ENCODE peak calls at places on chromosomes 12 and 14, in five cellular contexts. One of them, this sample, is unnamed.

GRCh38 chr12:1948883-1949282 is 30.4 kb upstream of the CACNA2D4 start:
- DNase-seq in HCT116: no peak
- DNase-seq in IMR-90: no peak
- DNase-seq in fibroblast of lung: no peak
- DNase-seq in neuronal stem cell: no peak
- DNase-seq in this sample: no peak

GRCh38 chr12:6816598-6816997 is 5.0 kb upstream of the GPR162 start:
- DNase-seq in HCT116: no peak
- DNase-seq in neuronal stem cell: no peak
- DNase-seq in IMR-90: no peak
- DNase-seq in fibroblast of lung: no peak
- DNase-seq in this sample: no peak

GRCh38 chr14:68634346-68634745 is 158.5 kb downstream of the ZFP36L1 start:
- DNase-seq in IMR-90: no peak
- DNase-seq in HCT116: no peak
- DNase-seq in fibroblast of lung: no peak
- DNase-seq in neuronal stem cell: no peak
- DNase-seq in this sample: no peak

GRCh38 chr14:100332797-100333196 is 9.7 kb downstream of the SLC25A47 start:
- DNase-seq in fibroblast of lung: no peak
- DNase-seq in IMR-90: no peak
- DNase-seq in neuronal stem cell: no peak
- DNase-seq in HCT116: no peak
- DNase-seq in this sample: no peak

GRCh38 chr12:113461666-113462065 is 10.0 kb downstream of the LHX5 start:
- DNase-seq in neuronal stem cell: peak; percentile 17
- DNase-seq in fibroblast of lung: no peak
- DNase-seq in IMR-90: no peak
- DNase-seq in HCT116: peak; percentile 29
- DNase-seq in this sample: peak; percentile 18

GRCh38 chr12:99736760-99737159 is 89.2 kb downstream of the GARIN6 start:
- DNase-seq in neuronal stem cell: no peak
- DNase-seq in fibroblast of lung: no peak
- DNase-seq in IMR-90: no peak
- DNase-seq in HCT116: no peak
- DNase-seq in this sample: no peak

GRCh38 chr14:72731252-72732020 is 162.5 kb downstream of the DPF3 start:
- DNase-seq in HCT116: no peak
- DNase-seq in IMR-90: no peak
- DNase-seq in fibroblast of lung: no peak
- DNase-seq in neuronal stem cell: no peak
- DNase-seq in this sample: no peak

GRCh38 chr14:81219821-81220487 is 805 bp downstream of the GTF2A1 start:
- DNase-seq in neuronal stem cell: no peak
- DNase-seq in fibroblast of lung: peak; percentile 19
- DNase-seq in HCT116: no peak
- DNase-seq in IMR-90: peak; percentile 7
- DNase-seq in this sample: peak; percentile 36

GRCh38 chr14:61132336-61132735 is 148.8 kb downstream of the TMEM30B start:
- DNase-seq in HCT116: no peak
- DNase-seq in IMR-90: peak; percentile 62
- DNase-seq in neuronal stem cell: no peak
- DNase-seq in fibroblast of lung: peak; percentile 62
- DNase-seq in this sample: no peak

DNA sequence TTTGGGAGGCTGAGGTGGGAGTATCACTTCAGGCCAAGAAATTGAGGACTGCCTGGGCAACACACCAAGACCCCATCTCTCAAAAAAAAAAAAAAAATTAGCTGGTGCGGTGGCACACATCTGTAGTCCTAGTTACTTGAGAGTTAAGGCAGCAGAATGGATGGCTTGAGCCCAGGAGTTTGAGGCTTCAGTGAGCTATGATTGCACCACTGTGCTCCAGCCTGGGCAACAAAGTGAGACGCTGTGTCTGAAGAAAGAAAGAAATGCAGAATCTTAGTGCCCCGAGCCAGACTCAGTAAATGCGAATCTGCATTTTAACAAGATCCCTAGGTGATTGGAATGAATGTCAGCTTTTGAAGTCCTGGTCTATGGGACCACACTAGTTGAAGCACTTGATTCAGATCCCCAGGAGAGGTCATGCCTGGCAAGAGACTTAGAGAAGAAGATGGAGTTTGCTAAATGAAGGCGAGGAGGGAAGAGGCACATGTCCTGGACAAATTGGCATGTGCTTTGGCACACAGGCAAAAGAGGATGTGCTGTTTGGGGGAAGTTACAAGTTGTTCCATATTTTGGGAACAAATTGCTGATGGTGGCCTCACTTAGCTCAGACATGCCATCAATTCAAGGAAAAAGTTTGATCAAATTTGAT is 56.6 kb downstream of the DRAM1 start:
- DNase-seq in IMR-90: no peak
- DNase-seq in fibroblast of lung: no peak
- DNase-seq in neuronal stem cell: no peak
- DNase-seq in HCT116: no peak
- DNase-seq in this sample: no peak
- H3K9ac ChIP-seq in IMR-90: no peak overlapping the region
- H3K9ac ChIP-seq in fibroblast of lung: no peak overlapping the region
- H3K9ac ChIP-seq in neuronal stem cell: no peak overlapping the region
- H3K9ac ChIP-seq in HCT116: no peak overlapping the region
- H3K9ac ChIP-seq in this sample: no peak overlapping the region

GRCh38 chr12:111444314-111444705 is 38.6 kb downstream of the SH2B3 start:
- DNase-seq in IMR-90: no peak
- DNase-seq in fibroblast of lung: peak; percentile 69
- DNase-seq in HCT116: no peak
- DNase-seq in neuronal stem cell: no peak
- DNase-seq in this sample: peak; percentile 34
- H3K9ac ChIP-seq in IMR-90: no peak overlapping the region
- H3K9ac ChIP-seq in fibroblast of lung: no peak overlapping the region
- H3K9ac ChIP-seq in HCT116: no peak overlapping the region
- H3K9ac ChIP-seq in neuronal stem cell: no peak overlapping the region
- H3K9ac ChIP-seq in this sample: no peak overlapping the region

GRCh38 chr14:95445161-95445560 is 71.3 kb downstream of the SYNE3 start:
- DNase-seq in fibroblast of lung: no peak
- DNase-seq in neuronal stem cell: no peak
- DNase-seq in HCT116: no peak
- DNase-seq in IMR-90: no peak
- DNase-seq in this sample: no peak
- H3K9ac ChIP-seq in fibroblast of lung: no peak overlapping the region
- H3K9ac ChIP-seq in neuronal stem cell: no peak overlapping the region
- H3K9ac ChIP-seq in HCT116: no peak overlapping the region
- H3K9ac ChIP-seq in IMR-90: no peak overlapping the region
- H3K9ac ChIP-seq in this sample: no peak overlapping the region

GRCh38 chr14:102187583-102188001 is 47.9 kb downstream of the WDR20 start:
- DNase-seq in neuronal stem cell: no peak
- DNase-seq in IMR-90: no peak
- DNase-seq in HCT116: no peak
- DNase-seq in fibroblast of lung: no peak
- DNase-seq in this sample: no peak
- H3K9ac ChIP-seq in neuronal stem cell: no peak overlapping the region
- H3K9ac ChIP-seq in IMR-90: no peak overlapping the region
- H3K9ac ChIP-seq in HCT116: peak overlapping the region; percentile 26
- H3K9ac ChIP-seq in fibroblast of lung: no peak overlapping the region
- H3K9ac ChIP-seq in this sample: no peak overlapping the region

DNA sequence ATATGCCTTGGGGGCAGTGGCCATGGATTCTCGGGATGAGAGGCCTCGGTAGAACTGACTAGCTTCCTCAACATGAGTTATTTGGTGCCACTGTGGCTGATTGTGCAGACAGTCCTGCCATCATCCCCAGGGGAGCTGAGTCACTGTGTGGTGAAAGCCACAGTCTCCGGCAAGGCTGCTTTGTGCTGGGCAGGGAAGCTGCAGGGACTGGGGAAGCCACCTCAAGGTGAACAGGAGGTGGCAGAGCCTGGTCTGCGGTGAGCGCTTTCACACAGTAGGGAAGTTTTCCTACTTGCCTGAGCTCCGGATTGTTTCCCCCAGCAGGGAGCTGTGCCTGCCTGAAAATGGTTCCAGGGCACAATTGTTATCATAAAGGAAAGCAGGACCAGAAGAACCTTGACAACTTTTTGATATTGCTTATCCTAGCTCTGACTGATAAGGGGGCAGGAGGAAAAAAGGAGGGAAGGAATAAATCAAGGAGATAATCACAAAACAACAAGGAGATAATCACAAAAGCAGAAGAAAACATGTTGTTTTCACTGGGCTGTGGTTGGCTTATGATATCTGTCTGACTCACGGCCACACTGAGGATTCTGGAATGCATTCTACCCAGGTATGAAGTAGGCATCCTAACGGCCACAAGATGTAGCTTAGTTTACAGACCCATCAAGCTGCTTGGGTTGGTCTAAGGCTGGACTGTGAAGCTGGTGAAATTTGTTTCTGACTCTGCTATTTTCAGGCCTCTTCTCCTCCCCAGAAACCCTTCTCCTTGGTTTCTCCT is 32.2 kb upstream of the GNG2 start:
- DNase-seq in IMR-90: peak; percentile 62
- DNase-seq in neuronal stem cell: no peak
- DNase-seq in HCT116: peak; percentile 44
- DNase-seq in fibroblast of lung: peak; percentile 72
- DNase-seq in this sample: peak; percentile 93
- H3K9ac ChIP-seq in IMR-90: no peak overlapping the region
- H3K9ac ChIP-seq in neuronal stem cell: no peak overlapping the region
- H3K9ac ChIP-seq in HCT116: no peak overlapping the region
- H3K9ac ChIP-seq in fibroblast of lung: no peak overlapping the region
- H3K9ac ChIP-seq in this sample: no peak overlapping the region

DNA sequence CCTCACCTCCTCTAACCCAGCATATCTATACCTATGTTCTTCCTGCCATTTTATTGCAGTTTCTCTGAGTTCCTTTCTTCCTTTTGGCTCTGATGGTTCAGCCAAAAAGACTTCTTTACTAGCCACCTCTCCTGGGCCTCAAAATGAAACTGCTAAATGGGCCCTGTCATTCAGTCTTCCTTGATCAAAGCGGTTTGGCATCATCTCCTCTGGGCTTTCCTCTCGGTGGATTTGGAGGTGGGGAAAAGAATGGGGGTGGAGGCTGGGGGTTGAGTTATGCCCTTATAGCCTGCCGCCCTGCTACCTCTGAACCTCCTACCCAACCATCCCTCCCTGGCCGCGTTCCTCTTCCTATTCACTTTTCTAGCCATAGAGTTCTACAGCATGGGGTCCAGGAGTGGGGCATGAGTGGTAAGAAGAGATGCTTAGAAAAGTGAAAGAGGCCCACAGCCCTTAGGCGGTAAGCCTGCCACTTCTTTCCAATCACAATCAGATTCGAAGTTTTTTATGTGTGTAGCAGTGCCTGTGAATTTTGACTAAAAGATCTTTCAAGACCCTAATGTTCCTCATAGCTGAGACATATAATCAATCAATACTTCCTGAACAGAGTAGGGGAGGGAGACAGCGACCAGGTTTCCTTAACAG is 2.5 kb downstream of the AJUBA start:
- DNase-seq in HCT116: no peak
- DNase-seq in fibroblast of lung: no peak
- DNase-seq in IMR-90: no peak
- DNase-seq in neuronal stem cell: no peak
- DNase-seq in this sample: no peak
- H3K9ac ChIP-seq in HCT116: peak overlapping the region; percentile 90
- H3K9ac ChIP-seq in fibroblast of lung: no peak overlapping the region
- H3K9ac ChIP-seq in IMR-90: peak overlapping the region; percentile 90
- H3K9ac ChIP-seq in neuronal stem cell: peak overlapping the region; percentile 82
- H3K9ac ChIP-seq in this sample: peak overlapping the region; percentile 77

GRCh38 chr14:64012720-64013119 is 159.9 kb downstream of the SYNE2 start:
- DNase-seq in neuronal stem cell: no peak
- DNase-seq in IMR-90: no peak
- DNase-seq in HCT116: no peak
- DNase-seq in fibroblast of lung: no peak
- DNase-seq in this sample: no peak
- H3K9ac ChIP-seq in neuronal stem cell: no peak overlapping the region
- H3K9ac ChIP-seq in IMR-90: no peak overlapping the region
- H3K9ac ChIP-seq in HCT116: no peak overlapping the region
- H3K9ac ChIP-seq in fibroblast of lung: no peak overlapping the region
- H3K9ac ChIP-seq in this sample: no peak overlapping the region

GRCh38 chr14:95561001-95561412 is 26.2 kb downstream of the GLRX5 start:
- DNase-seq in fibroblast of lung: peak; percentile 69
- DNase-seq in neuronal stem cell: peak; percentile 93
- DNase-seq in IMR-90: peak; percentile 82
- DNase-seq in HCT116: peak; percentile 84
- DNase-seq in this sample: peak; percentile 86
- H3K9ac ChIP-seq in fibroblast of lung: no peak overlapping the region
- H3K9ac ChIP-seq in neuronal stem cell: no peak overlapping the region
- H3K9ac ChIP-seq in IMR-90: no peak overlapping the region
- H3K9ac ChIP-seq in HCT116: no peak overlapping the region
- H3K9ac ChIP-seq in this sample: no peak overlapping the region

GRCh38 chr12:18753481-18754117 is 15.7 kb downstream of the CAPZA3 start:
- DNase-seq in neuronal stem cell: peak; percentile 59
- DNase-seq in HCT116: no peak
- DNase-seq in fibroblast of lung: peak; percentile 8
- DNase-seq in IMR-90: peak; percentile 12
- DNase-seq in this sample: no peak

GRCh38 chr12:18751866-18752265 is 13.9 kb downstream of the CAPZA3 start:
- DNase-seq in fibroblast of lung: no peak
- DNase-seq in neuronal stem cell: peak; percentile 5
- DNase-seq in HCT116: no peak
- DNase-seq in IMR-90: no peak
- DNase-seq in this sample: no peak

GRCh38 chr12:18754118-18754707 is 16.3 kb downstream of the CAPZA3 start:
- DNase-seq in HCT116: no peak
- DNase-seq in neuronal stem cell: no peak
- DNase-seq in fibroblast of lung: no peak
- DNase-seq in IMR-90: no peak
- DNase-seq in this sample: no peak

GRCh38 chr12:18752280-18752920 is 14.5 kb downstream of the CAPZA3 start:
- DNase-seq in fibroblast of lung: peak; percentile 94
- DNase-seq in neuronal stem cell: no peak
- DNase-seq in HCT116: no peak
- DNase-seq in IMR-90: peak; percentile 95
- DNase-seq in this sample: no peak

GRCh38 chr12:18752947-18753346 is 15.0 kb downstream of the CAPZA3 start:
- DNase-seq in IMR-90: no peak
- DNase-seq in HCT116: no peak
- DNase-seq in fibroblast of lung: no peak
- DNase-seq in neuronal stem cell: peak; percentile 69
- DNase-seq in this sample: no peak
- H3K9ac ChIP-seq in IMR-90: no peak overlapping the region
- H3K9ac ChIP-seq in HCT116: no peak overlapping the region
- H3K9ac ChIP-seq in fibroblast of lung: no peak overlapping the region
- H3K9ac ChIP-seq in neuronal stem cell: no peak overlapping the region
- H3K9ac ChIP-seq in this sample: no peak overlapping the region